ENCODE peak calls at places on chromosomes 12 and 14, in ten cellular contexts. R, E, K, A, V, S, G, H, F and Z are unnamed samples.
A peak's percentile ranks its signal among the peaks of the same experiment; 100 is the strongest.

GRCh38 chr12:13234045-13234641 is 37.6 kb downstream of the EMP1 start:
- DNase-seq in R (peak; percentile 60), E (no peak), K (peak; percentile 55), A (no peak), V (peak; percentile 23), S (no peak), G (no peak), H (no peak), F (peak; percentile 48), Z (peak; percentile 62)

GRCh38 chr14:52043690-52044089 is 25.2 kb downstream of the NID2 start:
- DNase-seq in R (peak; percentile 55), E (no peak), K (peak; percentile 78), A (no peak), V (no peak), S (no peak), G (no peak), H (no peak), F (peak; percentile 37), Z (peak; percentile 74)

GRCh38 chr14:97544581-97544980 is 747.4 kb downstream of the VRK1 start:
- DNase-seq in R (no peak), E (no peak), K (no peak), A (no peak), V (no peak), S (no peak), G (no peak), H (no peak), F (no peak), Z (no peak)

GRCh38 chr12:104653730-104654328 is 197.1 kb downstream of the CHST11 start:
- DNase-seq in R (no peak), E (no peak), K (peak; percentile 55), A (no peak), V (no peak), S (no peak), G (no peak), H (no peak), F (no peak), Z (peak; percentile 70)

GRCh38 chr12:105822131-105823103 is 316.3 kb downstream of the NUAK1 start:
- DNase-seq in R (no peak), E (no peak), K (no peak), A (no peak), V (no peak), S (no peak), G (no peak), H (no peak), F (no peak), Z (no peak)

GRCh38 chr14:91061309-91061887 is 957 bp upstream of the RPS6KA5 start:
- DNase-seq in R (no peak), E (no peak), K (no peak), A (no peak), V (no peak), S (no peak), G (no peak), H (no peak), F (no peak), Z (no peak)

GRCh38 chr14:62303437-62303836 is 541.2 kb downstream of the SNAPC1 start:
- DNase-seq in R (no peak), E (no peak), K (no peak), A (no peak), V (no peak), S (no peak), G (no peak), H (no peak), F (no peak), Z (no peak)

GRCh38 chr12:29306682-29307081 is 74.3 kb downstream of the ERGIC2 start:
- DNase-seq in R (no peak), E (no peak), K (no peak), A (no peak), V (no peak), S (no peak), G (no peak), H (no peak), F (no peak), Z (no peak)

GRCh38 chr12:26465419-26466097 is 270.2 kb downstream of the SSPN start:
- DNase-seq in R (no peak), E (no peak), K (no peak), A (no peak), V (no peak), S (no peak), G (no peak), H (no peak), F (no peak), Z (peak; percentile 47)

GRCh38 chr12:50790081-50790480 is 26.2 kb downstream of the ATF1 start:
- DNase-seq in R (no peak), E (no peak), K (no peak), A (no peak), V (no peak), S (no peak), G (no peak), H (no peak), F (no peak), Z (no peak)

GRCh38 chr12:5971194-5971850 is 26.3 kb upstream of the ANO2 start:
- DNase-seq in R (no peak), E (no peak), K (no peak), A (no peak), V (no peak), S (no peak), G (no peak), H (no peak), F (no peak), Z (peak; percentile 21)

GRCh38 chr12:47270782-47271664 is 191.3 kb upstream of the AMIGO2 start:
- DNase-seq in R (peak; percentile 98), E (no peak), K (no peak), A (no peak), V (peak; percentile 33), S (no peak), G (no peak), H (peak; percentile 79), F (no peak), Z (no peak)

GRCh38 chr14:92033912-92034687 is 5.8 kb downstream of the TRIP11 start:
- DNase-seq in R (no peak), E (no peak), K (no peak), A (no peak), V (no peak), S (no peak), G (no peak), H (no peak), F (no peak), Z (no peak)

GRCh38 chr12:18120899-18121298 is 30.9 kb upstream of the RERGL start:
- DNase-seq in R (no peak), E (no peak), K (no peak), A (no peak), V (no peak), S (no peak), G (no peak), H (no peak), F (no peak), Z (no peak)

GRCh38 chr12:18552829-18553228 is 185.0 kb downstream of the PLCZ1 start:
- DNase-seq in R (no peak), E (no peak), K (no peak), A (no peak), V (no peak), S (no peak), G (no peak), H (no peak), F (no peak), Z (no peak)

GRCh38 chr14:95222870-95223398 is 65.6 kb upstream of the DICER1 start:
- DNase-seq in R (peak; percentile 51), E (no peak), K (no peak), A (no peak), V (no peak), S (no peak), G (no peak), H (no peak), F (no peak), Z (no peak)

GRCh38 chr12:52264435-52264825 is 10.0 kb upstream of the KRT86 start:
- DNase-seq in R (no peak), E (no peak), K (no peak), A (no peak), V (no peak), S (no peak), G (no peak), H (no peak), F (no peak), Z (no peak)

GRCh38 chr14:69997849-69998248 is 118.6 kb downstream of the SMOC1 start:
- DNase-seq in R (peak; percentile 87), E (no peak), K (peak; percentile 19), A (no peak), V (no peak), S (no peak), G (peak; percentile 82), H (no peak), F (no peak), Z (no peak)

GRCh38 chr12:131452444-131452860 is 258.4 kb upstream of the SFSWAP start:
- DNase-seq in R (peak; percentile 53), E (no peak), K (peak; percentile 46), A (no peak), V (no peak), S (no peak), G (no peak), H (no peak), F (no peak), Z (peak; percentile 79)

GRCh38 chr12:6934110-6934509 is 6.4 kb downstream of the ATN1 start:
- DNase-seq in R (peak; percentile 37), E (no peak), K (no peak), A (no peak), V (no peak), S (peak; percentile 54), G (no peak), H (no peak), F (peak; percentile 75), Z (no peak)

GRCh38 chr12:41076114-41076513 is 112.0 kb upstream of the PDZRN4 start:
- DNase-seq in R (no peak), E (no peak), K (no peak), A (no peak), V (no peak), S (no peak), G (no peak), H (no peak), F (no peak), Z (no peak)

GRCh38 chr12:14313379-14313778 is 52.1 kb upstream of the ATF7IP start:
- DNase-seq in R (peak; percentile 36), E (no peak), K (no peak), A (no peak), V (no peak), S (no peak), G (no peak), H (no peak), F (no peak), Z (no peak)

GRCh38 chr12:2811791-2812190 is 677 bp upstream of the ITFG2 start:
- DNase-seq in R (no peak), E (no peak), K (no peak), A (no peak), V (no peak), S (no peak), G (no peak), H (no peak), F (no peak), Z (no peak)

GRCh38 chr14:54048736-54049135 is 92.1 kb upstream of the BMP4 start:
- DNase-seq in R (peak; percentile 44), E (no peak), K (no peak), A (no peak), V (no peak), S (no peak), G (no peak), H (no peak), F (no peak), Z (no peak)

GRCh38 chr12:122984612-122985358 is 4.3 kb downstream of the ARL6IP4 start:
- DNase-seq in R (peak; percentile 25), E (no peak), K (no peak), A (no peak), V (no peak), S (peak; percentile 54), G (no peak), H (no peak), F (peak; percentile 59), Z (no peak)

GRCh38 chr12:26017484-26018211 is 59.2 kb downstream of the RASSF8 start:
- DNase-seq in R (peak; percentile 55), E (no peak), K (peak; percentile 45), A (no peak), V (no peak), S (no peak), G (no peak), H (no peak), F (no peak), Z (peak; percentile 82)

GRCh38 chr14:63388766-63389431 is 70.2 kb upstream of the GPHB5 start:
- DNase-seq in R (peak; percentile 64), E (peak; percentile 31), K (peak; percentile 67), A (no peak), V (no peak), S (peak; percentile 53), G (peak; percentile 18), H (no peak), F (peak; percentile 63), Z (peak; percentile 63)

GRCh38 chr12:27237790-27238771 is 6.0 kb upstream of the STK38L start:
- DNase-seq in R (no peak), E (no peak), K (no peak), A (no peak), V (no peak), S (no peak), G (no peak), H (no peak), F (no peak), Z (no peak)